ENCODE peak calls at places on chromosomes 1 and 21, in nine cellular contexts. I is AG04450; F is CD8-positive, alpha-beta T cell; G is fibroblast of pulmonary artery; J is fibroblast of lung; B is Calu3; Z is natural killer cell; A is astrocyte of the spinal cord; L is thoracic aorta. N is an unnamed sample.

GRCh38 chr1:1374068-1374860 is 743 bp downstream of the AURKAIP1 start:
- DNase-seq in I (no peak), Z (no peak), A (no peak), B (no peak), J (no peak), F (no peak), L (no peak), G (no peak), N (no peak)

GRCh38 chr21:42058631-42059111 is 12.4 kb upstream of the UMODL1 start:
- DNase-seq in F (no peak), Z (no peak), B (no peak), L (no peak), G (no peak), I (no peak), A (no peak), J (no peak), N (no peak)

GRCh38 chr1:112957133-112957812 is 1.3 kb upstream of the SLC16A1 start:
- DNase-seq in B (peak; percentile 3), F (peak; percentile 8), Z (no peak), A (peak; percentile 94), J (peak; percentile 96), I (peak; percentile 69), G (peak; percentile 90), L (no peak), N (no peak)

GRCh38 chr1:98053471-98054366 is 132.9 kb upstream of the DPYD start:
- DNase-seq in B (peak; percentile 82), L (no peak), J (peak; percentile 75), I (no peak), F (no peak), G (peak; percentile 75), A (peak; percentile 84), Z (peak; percentile 60), N (peak; percentile 60)

GRCh38 chr1:204404629-204405028 is 7.0 kb downstream of the PPP1R15B start:
- DNase-seq in I (no peak), G (no peak), A (no peak), B (no peak), L (no peak), Z (no peak), J (no peak), F (no peak), N (no peak)

GRCh38 chr1:15609631-15610030 is 7.6 kb upstream of the DDI2 start:
- DNase-seq in F (no peak), A (no peak), G (no peak), J (no peak), L (no peak), I (no peak), B (no peak), Z (no peak), N (no peak)

GRCh38 chr1:24896176-24896575 is 33.9 kb downstream of the RUNX3 start:
- DNase-seq in A (no peak), I (no peak), L (no peak), F (no peak), G (no peak), Z (no peak), B (no peak), J (no peak), N (no peak)

GRCh38 chr1:116330342-116330652 is 42.7 kb upstream of the ATP1A1 start:
- DNase-seq in B (no peak), Z (no peak), I (no peak), G (no peak), L (no peak), J (no peak), F (no peak), A (no peak), N (no peak)

GRCh38 chr1:94720091-94720793 is 99.9 kb upstream of the SLC44A3 start:
- DNase-seq in G (no peak), J (no peak), I (no peak), F (no peak), Z (no peak), B (no peak), A (no peak), L (no peak), N (peak; percentile 88)

GRCh38 chr21:44802396-44803153 is 955 bp upstream of the UBE2G2 start:
- DNase-seq in F (no peak), I (no peak), Z (no peak), A (no peak), L (no peak), G (no peak), B (no peak), J (peak; percentile 13), N (no peak)

GRCh38 chr1:36166136-36166535 is 10.2 kb downstream of the MAP7D1 start:
- DNase-seq in Z (no peak), F (no peak), A (no peak), B (no peak), L (no peak), J (no peak), G (no peak), I (no peak), N (no peak)

GRCh38 chr1:17909634-17910033 is 154.5 kb downstream of the ACTL8 start:
- DNase-seq in L (no peak), Z (no peak), I (no peak), A (peak; percentile 1), B (no peak), G (peak; percentile 22), J (peak; percentile 43), F (no peak), N (no peak)

GRCh38 chr1:22861764-22862440 is 110.8 kb downstream of the LACTBL1 start:
- DNase-seq in L (no peak), G (peak; percentile 89), Z (no peak), F (no peak), I (peak; percentile 45), J (peak; percentile 67), A (peak; percentile 72), B (peak; percentile 66), N (no peak)

GRCh38 chr1:160855181-160855981 is 7.3 kb downstream of the CD244 start:
- DNase-seq in L (no peak), G (no peak), I (no peak), J (no peak), Z (peak; percentile 56), B (no peak), F (no peak), A (no peak), N (no peak)

GRCh38 chr1:116873680-116874271 is 35.9 kb upstream of the PTGFRN start:
- DNase-seq in J (no peak), I (no peak), L (no peak), Z (no peak), F (no peak), B (no peak), A (peak; percentile 16), G (peak; percentile 56), N (no peak)

GRCh38 chr1:77744576-77744975 is 15.1 kb downstream of the USP33 start:
- DNase-seq in A (no peak), F (no peak), L (no peak), G (no peak), B (no peak), I (no peak), Z (no peak), J (no peak), N (no peak)

GRCh38 chr1:35835398-35835797 is 27.6 kb downstream of the AGO4 start:
- DNase-seq in I (no peak), A (no peak), J (no peak), F (no peak), B (no peak), G (no peak), Z (no peak), L (no peak), N (no peak)

GRCh38 chr1:28194326-28195035 is 18.0 kb upstream of the PTAFR start:
- DNase-seq in F (no peak), L (no peak), A (no peak), B (no peak), Z (no peak), J (no peak), G (no peak), I (no peak), N (no peak)

DNA sequence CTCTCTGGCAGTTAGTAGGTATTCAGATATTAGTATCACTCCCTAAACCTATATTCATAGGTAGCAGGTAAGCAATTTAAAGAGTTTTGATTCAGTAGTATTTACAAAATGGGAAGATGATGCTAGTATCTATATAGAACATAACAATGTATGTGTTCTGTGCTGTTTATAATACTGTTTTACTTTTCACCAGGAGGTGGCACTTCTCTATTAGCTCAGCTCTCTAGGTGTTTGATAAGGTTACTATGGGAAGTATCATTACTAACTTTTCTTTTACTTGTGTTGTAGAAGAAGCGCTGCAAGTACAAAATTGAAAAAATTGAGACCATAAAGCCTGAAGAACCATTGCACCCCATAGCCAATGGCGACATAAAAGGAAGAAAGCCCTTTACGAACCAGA is 49.4 kb upstream of the FASLG start:
- DNase-seq in I (no peak), F (no peak), B (no peak), A (peak; percentile 33), G (peak; percentile 42), J (peak; percentile 19), Z (no peak), L (no peak), N (no peak)
- TF ChIP-seq CTCF in I (peak; percentile 27), F (peak; percentile 74), B (peak; percentile 68), A (peak; percentile 25), G (peak; percentile 42), J (peak; percentile 24), Z (peak; percentile 69), L (no peak), N (peak; percentile 33)

DNA sequence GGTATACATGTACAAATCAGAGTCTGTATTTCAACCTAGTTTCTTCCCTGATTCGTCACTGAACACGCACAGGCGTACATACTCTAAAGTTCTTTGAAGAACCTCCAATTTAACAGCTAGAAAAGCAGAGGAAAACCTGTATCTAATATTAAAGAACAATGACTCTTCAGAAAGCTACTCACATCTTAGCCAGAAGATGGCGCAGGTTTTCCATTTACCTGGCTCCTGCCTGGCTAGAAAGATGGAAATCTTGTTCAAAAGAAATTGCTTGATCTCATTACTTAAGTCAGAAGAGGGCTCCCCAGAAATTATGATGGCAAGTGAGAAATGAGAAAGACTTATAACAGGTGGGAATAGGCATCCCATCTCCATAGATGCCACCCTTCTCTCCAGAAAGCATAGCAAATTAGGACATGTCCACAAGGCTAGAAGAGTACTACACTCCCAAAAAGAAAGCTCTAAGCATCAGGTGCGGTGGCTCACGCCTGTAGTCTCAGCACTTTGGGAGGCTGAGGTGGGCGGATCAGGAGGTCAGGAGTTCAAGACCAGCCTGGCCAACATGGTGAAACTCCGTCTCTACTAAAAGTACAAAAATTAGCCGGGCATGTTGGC is 19.0 kb upstream of the L1TD1 start:
- DNase-seq in B (peak; percentile 40), L (no peak), F (no peak), I (peak; percentile 10), A (peak; percentile 58), G (peak; percentile 62), Z (no peak), J (peak; percentile 65), N (no peak)
- TF ChIP-seq CTCF in B (peak; percentile 59), L (peak; percentile 67), F (peak; percentile 78), I (peak; percentile 74), A (peak; percentile 76), G (peak; percentile 82), Z (peak; percentile 56), J (peak; percentile 76), N (peak; percentile 75)

GRCh38 chr1:5598824-5599395 is 393.3 kb downstream of the NPHP4 start:
- DNase-seq in F (no peak), L (no peak), G (no peak), J (no peak), B (no peak), Z (no peak), A (no peak), I (no peak), N (no peak)
- TF ChIP-seq CTCF in F (no peak), L (no peak), G (no peak), J (no peak), B (no peak), Z (no peak), A (no peak), I (no peak), N (no peak)

GRCh38 chr1:245121523-245121922 is 33.3 kb upstream of the KIF26B start:
- DNase-seq in G (no peak), B (no peak), F (no peak), J (no peak), I (no peak), Z (no peak), L (no peak), A (no peak), N (no peak)
- TF ChIP-seq CTCF in G (no peak), B (no peak), F (no peak), J (no peak), I (peak; percentile 2), Z (no peak), L (no peak), A (no peak), N (no peak)

N was measured in CD14-positive monocyte.